ENCODE peak calls at places on chromosomes 6 and 20, in eight cellular contexts. V is brain microvascular endothelial cell; U is BJ; M is heart left ventricle; X is activated B cell treated with CpG ODN at 0.5 μM for 24 hours; N is AG10803; Q is OCI-LY7; I is CD4-positive, alpha-beta T cell. R is an unnamed sample.

GRCh38 chr6:3835055-3835731 is 14.0 kb upstream of the FAM50B start:
- DNase-seq in V (no peak), U (no peak), M (no peak), X (no peak), N (peak), Q (no peak), I (no peak), R (no peak)

GRCh38 chr6:146770965-146771735 is 172.4 kb downstream of the ADGB start:
- DNase-seq in V (no peak), U (no peak), M (peak), X (no peak), N (peak), Q (peak), I (peak), R (peak)

GRCh38 chr20:32541917-32542615 is 43.1 kb downstream of the NOL4L start:
- DNase-seq in V (no peak), U (no peak), M (no peak), X (no peak), N (no peak), Q (no peak), I (no peak), R (no peak)

GRCh38 chr6:3326981-3327380 is 68.2 kb downstream of the PSMG4 start:
- DNase-seq in V (no peak), U (no peak), M (no peak), X (no peak), N (no peak), Q (no peak), I (no peak), R (no peak)

GRCh38 chr20:47768016-47768953 is 17.0 kb downstream of the SULF2 start:
- DNase-seq in V (no peak), U (no peak), M (peak), X (no peak), N (no peak), Q (no peak), I (no peak), R (peak)

GRCh38 chr6:106825156-106825555 is 149.4 kb downstream of the CD24 start:
- DNase-seq in V (no peak), U (no peak), M (no peak), X (no peak), N (no peak), Q (no peak), I (no peak), R (no peak)

GRCh38 chr6:28225056-28225834 is at the start of gene ZSCAN9:
- DNase-seq in V (peak), U (peak), M (peak), X (peak), N (peak), Q (peak), I (peak), R (peak)

GRCh38 chr6:33147807-33148666 is 44.2 kb downstream of the COL11A2 start:
- DNase-seq in V (peak), U (no peak), M (no peak), X (no peak), N (peak), Q (peak), I (no peak), R (no peak)

GRCh38 chr20:10935658-10936057 is 261.9 kb upstream of the JAG1 start:
- DNase-seq in V (no peak), U (no peak), M (no peak), X (no peak), N (no peak), Q (no peak), I (no peak), R (no peak)

GRCh38 chr6:34146801-34147592 is 1.1 kb upstream of the GRM4 start:
- DNase-seq in V (no peak), U (no peak), M (peak), X (no peak), N (peak), Q (no peak), I (no peak), R (no peak)

GRCh38 chr6:111952821-111953535 is 79.7 kb upstream of the FYN start:
- DNase-seq in V (no peak), U (no peak), M (no peak), X (no peak), N (peak), Q (no peak), I (no peak), R (no peak)
- TF ChIP-seq CTCF in V (no peak), U (no peak), M (no peak), X (no peak), N (no peak), Q (no peak), I (no peak), R (no peak)

DNA sequence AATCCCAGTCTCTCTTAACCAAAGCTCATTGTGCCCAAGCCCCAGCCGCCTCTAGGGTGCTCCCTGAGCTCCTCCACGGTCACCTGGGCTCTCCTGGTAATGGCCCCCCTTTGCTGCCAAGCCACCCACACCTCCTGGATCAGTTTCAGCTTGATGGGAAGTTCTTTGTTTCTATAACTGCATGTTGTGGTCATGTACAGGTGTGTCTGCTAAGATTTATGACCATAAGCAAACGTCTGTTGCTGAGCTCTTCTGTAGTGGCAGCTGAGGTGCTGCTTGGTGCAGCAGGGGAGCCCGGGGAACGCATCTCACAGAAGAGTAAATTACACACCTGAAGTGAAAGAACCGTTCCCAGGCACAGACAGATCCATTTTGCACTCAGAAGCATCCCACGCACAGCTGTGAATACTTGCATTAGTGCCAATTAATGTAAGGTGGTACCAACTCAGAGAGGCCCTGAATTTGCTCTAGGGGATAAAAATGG is 194.6 kb upstream of the ARID1B start:
- DNase-seq in V (no peak), U (no peak), M (no peak), X (no peak), N (no peak), Q (peak), I (no peak), R (no peak)
- TF ChIP-seq CTCF in V (no peak), U (no peak), M (no peak), X (no peak), N (no peak), Q (peak), I (no peak), R (no peak)

DNA sequence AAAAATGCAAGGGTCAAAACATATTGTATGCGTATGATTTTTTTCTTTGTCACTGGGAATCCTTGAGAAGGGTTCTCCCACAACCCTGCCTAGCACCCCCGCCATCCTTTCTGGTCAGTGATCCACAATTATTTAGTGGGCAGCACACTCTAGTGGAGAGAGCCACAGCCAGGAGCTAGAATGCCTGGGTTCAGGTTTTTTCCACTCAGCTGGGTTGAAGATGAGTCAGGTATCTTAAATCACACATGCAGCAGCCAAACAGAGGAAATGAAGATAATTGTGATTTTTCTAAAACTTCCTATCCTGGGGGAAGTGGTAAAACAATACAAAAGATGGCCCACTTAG is 243.1 kb downstream of the PKHD1 start:
- DNase-seq in V (no peak), U (no peak), M (no peak), X (no peak), N (no peak), Q (no peak), I (no peak), R (no peak)
- TF ChIP-seq CTCF in V (no peak), U (no peak), M (no peak), X (no peak), N (no peak), Q (peak), I (no peak), R (no peak)

GRCh38 chr20:25015986-25016385 is 23.4 kb upstream of the APMAP start:
- DNase-seq in V (no peak), U (no peak), M (no peak), X (no peak), N (no peak), Q (no peak), I (no peak), R (peak)
- TF ChIP-seq CTCF in V (no peak), U (no peak), M (no peak), X (no peak), N (no peak), Q (no peak), I (no peak), R (no peak)

DNA sequence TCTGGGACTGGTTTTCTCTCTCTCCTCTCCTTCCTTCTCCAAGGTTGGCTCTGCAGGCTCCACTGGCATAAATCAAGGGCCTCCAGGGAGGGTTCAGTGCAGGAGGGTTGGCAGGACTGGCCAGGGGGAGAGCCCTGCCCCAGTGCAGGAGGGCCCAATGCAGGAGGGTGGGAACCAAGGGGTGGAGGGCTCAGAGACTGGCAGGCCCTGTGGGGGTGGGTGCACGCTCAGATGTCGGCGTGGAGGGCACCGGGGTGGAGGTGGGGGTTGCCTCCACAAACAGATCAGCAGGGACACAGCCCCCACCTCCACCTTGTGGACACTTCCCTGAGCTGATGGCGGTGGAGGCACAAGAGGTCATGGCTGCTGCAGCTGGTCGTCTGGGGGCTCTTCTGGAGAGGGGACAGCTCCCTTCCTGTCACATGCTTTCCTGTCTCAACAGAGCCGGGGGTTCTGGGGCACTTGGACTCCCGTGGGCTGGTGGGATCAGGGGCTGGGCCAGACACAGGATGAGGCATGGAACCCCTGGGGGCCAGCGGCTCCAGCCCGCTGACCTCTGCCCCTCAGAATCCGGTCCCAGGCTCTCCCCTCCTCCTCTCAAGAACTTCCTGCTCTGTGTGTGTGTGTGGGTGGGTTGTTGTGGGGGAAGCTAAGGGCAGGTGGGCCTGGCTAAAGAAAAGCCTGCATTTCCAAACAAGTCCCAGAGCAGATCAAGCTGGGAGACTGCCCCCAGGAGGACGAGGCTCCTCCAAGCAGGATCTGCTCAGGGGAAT is 2.7 kb upstream of the ABHD16B start:
- DNase-seq in V (peak), U (no peak), M (peak), X (no peak), N (no peak), Q (peak), I (no peak), R (no peak)
- TF ChIP-seq CTCF in V (peak), U (peak), M (peak), X (no peak), N (peak), Q (no peak), I (no peak), R (no peak)

DNA sequence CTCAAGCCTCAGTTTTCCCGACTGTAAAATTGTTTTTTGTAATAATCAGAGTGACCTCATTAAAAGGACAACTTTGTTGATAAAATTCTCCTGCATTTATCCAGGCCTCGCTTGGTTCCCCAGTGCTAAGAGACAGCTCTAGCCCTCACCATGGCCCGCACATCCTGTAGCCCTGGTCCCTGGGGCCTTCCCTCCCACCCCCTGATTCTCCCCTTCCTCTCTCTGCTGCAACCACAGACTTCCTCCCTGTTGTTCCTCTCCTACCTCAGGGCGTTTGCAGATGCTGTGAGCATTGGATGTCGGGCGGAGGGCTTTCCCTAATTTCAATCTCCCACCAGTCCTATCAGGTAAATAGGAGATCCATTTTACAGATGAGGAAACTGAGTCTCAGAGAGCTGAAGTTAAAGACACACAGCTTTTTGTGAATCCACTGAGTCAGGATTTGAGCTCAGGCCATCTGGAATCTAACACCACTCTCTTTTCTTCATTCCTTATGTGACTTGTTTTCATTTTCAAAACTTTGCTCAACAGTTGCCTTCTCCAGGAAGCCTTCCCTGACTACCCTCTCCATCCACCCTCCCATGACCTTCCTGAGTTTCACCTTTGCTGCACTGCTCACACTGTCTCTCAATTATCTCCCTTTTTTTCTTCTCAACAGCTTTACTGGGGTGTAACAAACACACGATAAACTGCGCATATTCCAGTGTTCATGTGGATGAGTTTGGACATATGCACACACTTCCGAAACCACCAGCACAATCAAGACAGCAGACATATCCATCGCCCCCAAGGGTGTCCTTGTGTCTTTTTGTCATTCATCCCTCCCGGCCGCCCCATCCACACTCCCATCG is 107.1 kb downstream of the CEBPB start:
- DNase-seq in V (no peak), U (no peak), M (no peak), X (no peak), N (no peak), Q (peak), I (no peak), R (no peak)
- TF ChIP-seq CTCF in V (no peak), U (no peak), M (no peak), X (no peak), N (no peak), Q (no peak), I (no peak), R (no peak)

R was measured in CD14-positive monocyte.